ENCODE peak calls at places on chromosome 17, in six cellular contexts. One of them, this sample, is unnamed.

GRCh38 chr17:42653179-42654124 is 5.6 kb upstream of the TUBG2 start:
- DNase-seq in CD4-positive, CD25-positive, alpha-beta regulatory T cell: no peak
- DNase-seq in lower lobe of right lung: no peak
- DNase-seq in neuronal stem cell: no peak
- DNase-seq in Peyer's patch: no peak
- DNase-seq in A549: no peak
- DNase-seq in this sample: no peak

GRCh38 chr17:50258647-50259483 is 15.4 kb upstream of the TMEM92 start:
- DNase-seq in A549: no peak
- DNase-seq in lower lobe of right lung: no peak
- DNase-seq in Peyer's patch: no peak
- DNase-seq in neuronal stem cell: no peak
- DNase-seq in CD4-positive, CD25-positive, alpha-beta regulatory T cell: no peak
- DNase-seq in this sample: no peak

GRCh38 chr17:45575126-45575885 is 84.8 kb upstream of the PLEKHM1 start:
- DNase-seq in CD4-positive, CD25-positive, alpha-beta regulatory T cell: no peak
- DNase-seq in A549: no peak
- DNase-seq in neuronal stem cell: no peak
- DNase-seq in Peyer's patch: no peak
- DNase-seq in lower lobe of right lung: no peak
- DNase-seq in this sample: no peak

GRCh38 chr17:69363488-69364210 is 36.7 kb upstream of the ABCA5 start:
- DNase-seq in Peyer's patch: no peak
- DNase-seq in A549: no peak
- DNase-seq in lower lobe of right lung: no peak
- DNase-seq in neuronal stem cell: no peak
- DNase-seq in CD4-positive, CD25-positive, alpha-beta regulatory T cell: no peak
- DNase-seq in this sample: no peak

GRCh38 chr17:17840751-17841591 is 4.2 kb upstream of the SREBF1 start:
- DNase-seq in A549: no peak
- DNase-seq in lower lobe of right lung: no peak
- DNase-seq in neuronal stem cell: no peak
- DNase-seq in CD4-positive, CD25-positive, alpha-beta regulatory T cell: peak; percentile 35
- DNase-seq in Peyer's patch: no peak
- DNase-seq in this sample: no peak

GRCh38 chr17:38746004-38746892 is 1.9 kb downstream of the PCGF2 start:
- DNase-seq in neuronal stem cell: no peak
- DNase-seq in CD4-positive, CD25-positive, alpha-beta regulatory T cell: no peak
- DNase-seq in Peyer's patch: no peak
- DNase-seq in A549: no peak
- DNase-seq in lower lobe of right lung: no peak
- DNase-seq in this sample: no peak

GRCh38 chr17:17303010-17303846 is at the start of gene NT5M:
- DNase-seq in neuronal stem cell: peak; percentile 54
- DNase-seq in lower lobe of right lung: peak; percentile 89
- DNase-seq in A549: peak; percentile 91
- DNase-seq in Peyer's patch: peak; percentile 89
- DNase-seq in CD4-positive, CD25-positive, alpha-beta regulatory T cell: peak; percentile 80
- DNase-seq in this sample: peak; percentile 79

GRCh38 chr17:28407974-28408306 is 1.9 kb upstream of the SLC46A1 start:
- DNase-seq in CD4-positive, CD25-positive, alpha-beta regulatory T cell: no peak
- DNase-seq in Peyer's patch: no peak
- DNase-seq in neuronal stem cell: no peak
- DNase-seq in A549: no peak
- DNase-seq in lower lobe of right lung: no peak
- DNase-seq in this sample: no peak

GRCh38 chr17:8290043-8290442 is 1.6 kb downstream of the RANGRF start:
- DNase-seq in Peyer's patch: no peak
- DNase-seq in lower lobe of right lung: no peak
- DNase-seq in neuronal stem cell: no peak
- DNase-seq in A549: no peak
- DNase-seq in CD4-positive, CD25-positive, alpha-beta regulatory T cell: no peak
- DNase-seq in this sample: no peak

GRCh38 chr17:67218385-67218950 is 26.5 kb downstream of the HELZ start:
- DNase-seq in Peyer's patch: no peak
- DNase-seq in neuronal stem cell: no peak
- DNase-seq in CD4-positive, CD25-positive, alpha-beta regulatory T cell: no peak
- DNase-seq in lower lobe of right lung: no peak
- DNase-seq in A549: no peak
- DNase-seq in this sample: no peak

GRCh38 chr17:28567604-28568003 is 3.7 kb downstream of the PIGS start:
- DNase-seq in neuronal stem cell: no peak
- DNase-seq in A549: no peak
- DNase-seq in lower lobe of right lung: no peak
- DNase-seq in CD4-positive, CD25-positive, alpha-beta regulatory T cell: no peak
- DNase-seq in Peyer's patch: no peak
- DNase-seq in this sample: no peak

GRCh38 chr17:17075037-17075755 is 32.9 kb downstream of the MPRIP start:
- DNase-seq in A549: no peak
- DNase-seq in CD4-positive, CD25-positive, alpha-beta regulatory T cell: peak; percentile 26
- DNase-seq in lower lobe of right lung: peak; percentile 47
- DNase-seq in Peyer's patch: peak; percentile 48
- DNase-seq in neuronal stem cell: no peak
- DNase-seq in this sample: no peak

GRCh38 chr17:12982224-12982623 is 35.6 kb downstream of the ELAC2 start:
- DNase-seq in CD4-positive, CD25-positive, alpha-beta regulatory T cell: no peak
- DNase-seq in lower lobe of right lung: no peak
- DNase-seq in Peyer's patch: no peak
- DNase-seq in neuronal stem cell: no peak
- DNase-seq in A549: no peak
- DNase-seq in this sample: no peak

GRCh38 chr17:2710804-2711607 is 558 bp downstream of the CLUH start:
- DNase-seq in lower lobe of right lung: peak; percentile 64
- DNase-seq in A549: no peak
- DNase-seq in neuronal stem cell: no peak
- DNase-seq in Peyer's patch: no peak
- DNase-seq in CD4-positive, CD25-positive, alpha-beta regulatory T cell: peak; percentile 52
- DNase-seq in this sample: no peak

GRCh38 chr17:81905424-81905875 is 3.4 kb downstream of the NPB start:
- DNase-seq in Peyer's patch: no peak
- DNase-seq in A549: no peak
- DNase-seq in neuronal stem cell: no peak
- DNase-seq in lower lobe of right lung: no peak
- DNase-seq in CD4-positive, CD25-positive, alpha-beta regulatory T cell: no peak
- DNase-seq in this sample: no peak

GRCh38 chr17:21815352-21816063 is 123.2 kb downstream of the KCNJ18 start:
- DNase-seq in lower lobe of right lung: no peak
- DNase-seq in neuronal stem cell: no peak
- DNase-seq in A549: peak; percentile 0
- DNase-seq in Peyer's patch: no peak
- DNase-seq in CD4-positive, CD25-positive, alpha-beta regulatory T cell: no peak
- DNase-seq in this sample: no peak

GRCh38 chr17:21823130-21823529 is 130.8 kb downstream of the KCNJ18 start:
- DNase-seq in Peyer's patch: no peak
- DNase-seq in A549: no peak
- DNase-seq in lower lobe of right lung: no peak
- DNase-seq in neuronal stem cell: no peak
- DNase-seq in CD4-positive, CD25-positive, alpha-beta regulatory T cell: no peak
- DNase-seq in this sample: no peak

GRCh38 chr17:21814776-21815175 is 122.5 kb downstream of the KCNJ18 start:
- DNase-seq in CD4-positive, CD25-positive, alpha-beta regulatory T cell: no peak
- DNase-seq in Peyer's patch: peak; percentile 41
- DNase-seq in lower lobe of right lung: no peak
- DNase-seq in A549: no peak
- DNase-seq in neuronal stem cell: no peak
- DNase-seq in this sample: no peak

GRCh38 chr17:21816592-21817567 is 124.6 kb downstream of the KCNJ18 start:
- DNase-seq in lower lobe of right lung: no peak
- DNase-seq in CD4-positive, CD25-positive, alpha-beta regulatory T cell: no peak
- DNase-seq in neuronal stem cell: no peak
- DNase-seq in Peyer's patch: peak; percentile 41
- DNase-seq in A549: peak; percentile 0
- DNase-seq in this sample: no peak

GRCh38 chr17:21817791-21818364 is 125.6 kb downstream of the KCNJ18 start:
- DNase-seq in CD4-positive, CD25-positive, alpha-beta regulatory T cell: no peak
- DNase-seq in neuronal stem cell: no peak
- DNase-seq in A549: peak; percentile 2
- DNase-seq in Peyer's patch: no peak
- DNase-seq in lower lobe of right lung: no peak
- DNase-seq in this sample: no peak
- H3K9me3 ChIP-seq in CD4-positive, CD25-positive, alpha-beta regulatory T cell: no peaks in the 10 kb centered on the region
- H3K9me3 ChIP-seq in neuronal stem cell: no peaks in the 10 kb centered on the region
- H3K9me3 ChIP-seq in A549: no peaks in the 10 kb centered on the region
- H3K9me3 ChIP-seq in Peyer's patch: no peaks in the 10 kb centered on the region
- H3K9me3 ChIP-seq in lower lobe of right lung: no peaks in the 10 kb centered on the region
- H3K9me3 ChIP-seq in this sample: peaks cover 9% of the 10 kb centered on the region

DNA sequence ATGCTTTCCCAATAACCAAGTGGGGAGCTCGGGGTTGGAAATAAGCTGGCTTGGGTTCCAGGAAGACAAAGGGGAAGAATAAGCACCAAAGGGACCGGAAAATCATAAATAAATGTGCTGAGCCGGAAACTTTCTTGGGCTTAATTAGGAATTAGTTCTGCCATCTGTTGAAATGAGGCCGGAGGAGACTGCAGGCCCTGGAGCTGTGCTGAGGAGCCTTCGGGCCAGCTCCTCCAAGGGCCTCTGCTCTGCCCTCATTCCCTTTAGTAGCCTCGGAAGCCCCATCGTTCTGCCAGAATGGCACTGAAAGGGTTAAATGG is 36.5 kb downstream of the GRIN2C start:
- DNase-seq in CD4-positive, CD25-positive, alpha-beta regulatory T cell: no peak
- DNase-seq in Peyer's patch: no peak
- DNase-seq in A549: no peak
- DNase-seq in lower lobe of right lung: no peak
- DNase-seq in neuronal stem cell: no peak
- DNase-seq in this sample: no peak
- H3K4me3 ChIP-seq in CD4-positive, CD25-positive, alpha-beta regulatory T cell: no peak overlapping the region
- H3K4me3 ChIP-seq in Peyer's patch: no peak overlapping the region
- H3K4me3 ChIP-seq in A549: no peak overlapping the region
- H3K4me3 ChIP-seq in lower lobe of right lung: no peak overlapping the region
- H3K4me3 ChIP-seq in neuronal stem cell: no peak overlapping the region
- H3K4me3 ChIP-seq in this sample: no peak overlapping the region

DNA sequence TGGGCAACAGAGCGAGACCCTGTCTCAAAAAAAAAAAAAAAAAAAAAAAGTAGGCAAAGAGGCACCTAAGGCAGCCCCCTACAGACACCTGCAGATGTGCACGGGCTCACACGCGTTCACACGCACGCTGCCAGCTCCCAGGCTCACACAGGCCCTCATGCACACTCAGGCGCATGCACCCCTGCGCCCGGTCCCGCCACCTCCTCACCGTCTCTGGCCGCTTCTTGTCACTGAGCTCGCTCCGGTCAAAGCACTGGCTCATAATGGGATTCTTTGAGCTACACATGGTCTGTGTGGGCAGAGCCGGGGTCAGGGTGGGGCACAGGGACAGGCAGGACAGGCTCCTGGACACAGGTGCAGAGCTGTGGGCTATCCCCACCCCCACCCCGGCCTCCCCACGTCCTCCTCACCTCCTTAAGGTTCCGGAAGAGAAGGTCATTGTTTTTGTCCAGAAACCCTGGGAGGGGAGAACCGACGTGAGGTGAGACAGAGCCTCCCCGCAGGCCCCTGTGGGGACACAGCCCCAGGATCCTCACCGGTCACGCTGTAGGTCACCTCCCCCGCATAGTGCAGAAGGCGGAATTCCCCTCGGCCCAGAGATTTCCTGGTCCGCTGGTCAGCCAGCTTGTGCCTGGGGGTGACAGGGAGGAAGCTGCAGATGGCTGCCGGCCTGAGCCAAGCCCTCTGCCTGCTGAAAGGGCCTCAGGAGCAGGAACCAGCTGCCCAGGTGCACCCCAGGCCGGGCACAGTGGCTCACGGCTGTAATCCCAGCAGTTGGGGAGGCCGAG is 17.9 kb downstream of the MYO1C start:
- DNase-seq in CD4-positive, CD25-positive, alpha-beta regulatory T cell: no peak
- DNase-seq in A549: no peak
- DNase-seq in Peyer's patch: peak; percentile 61
- DNase-seq in lower lobe of right lung: no peak
- DNase-seq in neuronal stem cell: no peak
- DNase-seq in this sample: no peak
- H3K4me1 ChIP-seq in CD4-positive, CD25-positive, alpha-beta regulatory T cell: no peaks in the 10 kb centered on the region
- H3K4me1 ChIP-seq in A549: no peaks in the 10 kb centered on the region
- H3K4me1 ChIP-seq in Peyer's patch: no peaks in the 10 kb centered on the region
- H3K4me1 ChIP-seq in lower lobe of right lung: peaks cover 17% of the 10 kb centered on the region
- H3K4me1 ChIP-seq in neuronal stem cell: peaks cover 2% of the 10 kb centered on the region
- H3K4me1 ChIP-seq in this sample: peaks cover 8% of the 10 kb centered on the region

GRCh38 chr17:21687136-21687953 is 5.0 kb upstream of the KCNJ18 start:
- DNase-seq in neuronal stem cell: no peak
- DNase-seq in A549: no peak
- DNase-seq in Peyer's patch: no peak
- DNase-seq in CD4-positive, CD25-positive, alpha-beta regulatory T cell: no peak
- DNase-seq in lower lobe of right lung: no peak
- DNase-seq in this sample: no peak
- H3K9me3 ChIP-seq in neuronal stem cell: no peaks in the 10 kb centered on the region
- H3K9me3 ChIP-seq in A549: peaks cover 3% of the 10 kb centered on the region
- H3K9me3 ChIP-seq in Peyer's patch: no peaks in the 10 kb centered on the region
- H3K9me3 ChIP-seq in CD4-positive, CD25-positive, alpha-beta regulatory T cell: no peaks in the 10 kb centered on the region
- H3K9me3 ChIP-seq in lower lobe of right lung: no peaks in the 10 kb centered on the region
- H3K9me3 ChIP-seq in this sample: no peaks in the 10 kb centered on the region

This sample was measured in stomach.